ENCODE peak calls at places on chromosomes 7 and 10, in five cellular contexts. One of them, this sample, is unnamed.

GRCh38 chr10:117268907-117269306 is 28.0 kb downstream of the SLC18A2 start:
- DNase-seq in neural crest cell: no peak
- DNase-seq in AG09309: no peak
- DNase-seq in kidney epithelial cell: no peak
- DNase-seq in transverse colon: no peak
- DNase-seq in this sample: no peak

GRCh38 chr7:155861480-155861868 is 49.2 kb upstream of the SHH start:
- DNase-seq in neural crest cell: no peak
- DNase-seq in kidney epithelial cell: no peak
- DNase-seq in transverse colon: no peak
- DNase-seq in AG09309: no peak
- DNase-seq in this sample: no peak

GRCh38 chr10:122688293-122688989 is 11.2 kb downstream of the C10orf120 start:
- DNase-seq in kidney epithelial cell: no peak
- DNase-seq in neural crest cell: no peak
- DNase-seq in AG09309: no peak
- DNase-seq in transverse colon: no peak
- DNase-seq in this sample: no peak

GRCh38 chr10:14405076-14406065 is 74.6 kb upstream of the FRMD4A start:
- DNase-seq in AG09309: peak; percentile 90
- DNase-seq in neural crest cell: no peak
- DNase-seq in transverse colon: no peak
- DNase-seq in kidney epithelial cell: no peak
- DNase-seq in this sample: no peak

GRCh38 chr10:91907914-91908357 is 1.4 kb downstream of the FGFBP3 start:
- DNase-seq in kidney epithelial cell: no peak
- DNase-seq in AG09309: no peak
- DNase-seq in neural crest cell: no peak
- DNase-seq in transverse colon: no peak
- DNase-seq in this sample: no peak

GRCh38 chr7:126723966-126724544 is 528.7 kb downstream of the GRM8 start:
- DNase-seq in transverse colon: no peak
- DNase-seq in kidney epithelial cell: no peak
- DNase-seq in AG09309: no peak
- DNase-seq in neural crest cell: no peak
- DNase-seq in this sample: no peak

GRCh38 chr10:70499829-70500167 is 21.2 kb downstream of the PALD1 start:
- DNase-seq in kidney epithelial cell: no peak
- DNase-seq in AG09309: no peak
- DNase-seq in neural crest cell: no peak
- DNase-seq in transverse colon: no peak
- DNase-seq in this sample: no peak

GRCh38 chr10:31698169-31698890 is 230.3 kb downstream of the ARHGAP12 start:
- DNase-seq in kidney epithelial cell: no peak
- DNase-seq in transverse colon: peak; percentile 53
- DNase-seq in AG09309: peak; percentile 86
- DNase-seq in neural crest cell: no peak
- DNase-seq in this sample: no peak

GRCh38 chr10:3740157-3740871 is 44.7 kb downstream of the KLF6 start:
- DNase-seq in AG09309: peak; percentile 55
- DNase-seq in transverse colon: no peak
- DNase-seq in neural crest cell: no peak
- DNase-seq in kidney epithelial cell: peak; percentile 94
- DNase-seq in this sample: no peak

GRCh38 chr7:66523409-66523808 is 105.3 kb upstream of the KCTD7 start:
- DNase-seq in kidney epithelial cell: no peak
- DNase-seq in AG09309: no peak
- DNase-seq in transverse colon: no peak
- DNase-seq in neural crest cell: no peak
- DNase-seq in this sample: no peak

GRCh38 chr10:79209831-79210230 is 137.4 kb upstream of the PPIF start:
- DNase-seq in kidney epithelial cell: no peak
- DNase-seq in neural crest cell: no peak
- DNase-seq in transverse colon: no peak
- DNase-seq in AG09309: no peak
- DNase-seq in this sample: no peak

GRCh38 chr10:5479481-5480161 is 19.7 kb downstream of the CALML5 start:
- DNase-seq in AG09309: no peak
- DNase-seq in transverse colon: no peak
- DNase-seq in kidney epithelial cell: no peak
- DNase-seq in neural crest cell: no peak
- DNase-seq in this sample: no peak

GRCh38 chr10:17685227-17685840 is 41.4 kb downstream of the STAM start:
- DNase-seq in kidney epithelial cell: no peak
- DNase-seq in AG09309: no peak
- DNase-seq in transverse colon: no peak
- DNase-seq in neural crest cell: no peak
- DNase-seq in this sample: no peak

GRCh38 chr10:86753056-86753455 is 3.4 kb upstream of the BMPR1A start:
- DNase-seq in kidney epithelial cell: no peak
- DNase-seq in AG09309: no peak
- DNase-seq in neural crest cell: no peak
- DNase-seq in transverse colon: no peak
- DNase-seq in this sample: no peak

GRCh38 chr7:137879357-137880158 is 32.8 kb upstream of the DGKI start:
- DNase-seq in neural crest cell: no peak
- DNase-seq in transverse colon: no peak
- DNase-seq in AG09309: no peak
- DNase-seq in kidney epithelial cell: no peak
- DNase-seq in this sample: no peak

GRCh38 chr7:23020742-23021401 is 6.9 kb upstream of the HYCC1 start:
- DNase-seq in neural crest cell: no peak
- DNase-seq in kidney epithelial cell: no peak
- DNase-seq in transverse colon: no peak
- DNase-seq in AG09309: peak; percentile 71
- DNase-seq in this sample: peak; percentile 11

GRCh38 chr10:60663850-60664249 is 114.4 kb upstream of the CDK1 start:
- DNase-seq in kidney epithelial cell: no peak
- DNase-seq in AG09309: no peak
- DNase-seq in neural crest cell: no peak
- DNase-seq in transverse colon: no peak
- DNase-seq in this sample: no peak

GRCh38 chr7:153005750-153006149 is 246.2 kb downstream of the ACTR3B start:
- DNase-seq in transverse colon: no peak
- DNase-seq in kidney epithelial cell: no peak
- DNase-seq in neural crest cell: no peak
- DNase-seq in AG09309: no peak
- DNase-seq in this sample: no peak

GRCh38 chr7:133053321-133053891 is 28.5 kb downstream of the CHCHD3 start:
- DNase-seq in transverse colon: no peak
- DNase-seq in AG09309: peak; percentile 76
- DNase-seq in kidney epithelial cell: peak; percentile 86
- DNase-seq in neural crest cell: no peak
- DNase-seq in this sample: no peak

GRCh38 chr10:98172495-98172894 is 38.0 kb downstream of the R3HCC1L start:
- DNase-seq in transverse colon: no peak
- DNase-seq in AG09309: no peak
- DNase-seq in kidney epithelial cell: no peak
- DNase-seq in neural crest cell: no peak
- DNase-seq in this sample: no peak

GRCh38 chr7:7701513-7701912 is 16.9 kb downstream of the RPA3 start:
- DNase-seq in AG09309: no peak
- DNase-seq in neural crest cell: no peak
- DNase-seq in kidney epithelial cell: no peak
- DNase-seq in transverse colon: no peak
- DNase-seq in this sample: no peak

GRCh38 chr10:90227786-90228185 is 526.4 kb downstream of the KIF20B start:
- DNase-seq in transverse colon: no peak
- DNase-seq in neural crest cell: no peak
- DNase-seq in kidney epithelial cell: no peak
- DNase-seq in AG09309: no peak
- DNase-seq in this sample: no peak

GRCh38 chr7:73526892-73527821 is 5.1 kb upstream of the BAZ1B start:
- DNase-seq in transverse colon: no peak
- DNase-seq in kidney epithelial cell: no peak
- DNase-seq in AG09309: no peak
- DNase-seq in neural crest cell: no peak
- DNase-seq in this sample: no peak

GRCh38 chr10:13815766-13816165 is 229.0 kb downstream of the PRPF18 start:
- DNase-seq in transverse colon: no peak
- DNase-seq in kidney epithelial cell: peak; percentile 37
- DNase-seq in neural crest cell: no peak
- DNase-seq in AG09309: no peak
- DNase-seq in this sample: no peak

GRCh38 chr10:127872011-127872741 is 20.6 kb downstream of the CLRN3 start:
- DNase-seq in kidney epithelial cell: no peak
- DNase-seq in transverse colon: no peak
- DNase-seq in neural crest cell: no peak
- DNase-seq in AG09309: no peak
- DNase-seq in this sample: no peak

GRCh38 chr7:151836927-151837205 is 40.0 kb downstream of the PRKAG2 start:
- DNase-seq in kidney epithelial cell: no peak
- DNase-seq in transverse colon: no peak
- DNase-seq in neural crest cell: no peak
- DNase-seq in AG09309: no peak
- DNase-seq in this sample: no peak

GRCh38 chr10:62817120-62817762 is 1.1 kb upstream of the EGR2 start:
- DNase-seq in AG09309: no peak
- DNase-seq in neural crest cell: peak; percentile 26
- DNase-seq in transverse colon: peak; percentile 58
- DNase-seq in kidney epithelial cell: no peak
- DNase-seq in this sample: peak; percentile 57

GRCh38 chr10:86260564-86260963 is 106.0 kb downstream of the GRID1 start:
- DNase-seq in neural crest cell: no peak
- DNase-seq in AG09309: no peak
- DNase-seq in kidney epithelial cell: no peak
- DNase-seq in transverse colon: no peak
- DNase-seq in this sample: no peak

GRCh38 chr10:10517866-10518265 is 499.8 kb upstream of the CELF2 start:
- DNase-seq in transverse colon: no peak
- DNase-seq in kidney epithelial cell: no peak
- DNase-seq in neural crest cell: no peak
- DNase-seq in AG09309: no peak
- DNase-seq in this sample: no peak

GRCh38 chr10:131824371-131825149 is 76.2 kb upstream of the PPP2R2D start:
- DNase-seq in kidney epithelial cell: no peak
- DNase-seq in AG09309: no peak
- DNase-seq in neural crest cell: no peak
- DNase-seq in transverse colon: no peak
- DNase-seq in this sample: no peak

GRCh38 chr7:156947120-156947843 is 2.2 kb upstream of the NOM1 start:
- DNase-seq in transverse colon: no peak
- DNase-seq in AG09309: no peak
- DNase-seq in kidney epithelial cell: no peak
- DNase-seq in neural crest cell: no peak
- DNase-seq in this sample: no peak

GRCh38 chr10:110793128-110793812 is 78.5 kb upstream of the PDCD4 start:
- DNase-seq in neural crest cell: no peak
- DNase-seq in transverse colon: no peak
- DNase-seq in kidney epithelial cell: no peak
- DNase-seq in AG09309: no peak
- DNase-seq in this sample: no peak

GRCh38 chr7:46630031-46630430 is 709.0 kb upstream of the IGFBP3 start:
- DNase-seq in AG09309: no peak
- DNase-seq in kidney epithelial cell: no peak
- DNase-seq in transverse colon: no peak
- DNase-seq in neural crest cell: no peak
- DNase-seq in this sample: no peak

GRCh38 chr10:29109700-29110099 is 179.2 kb upstream of the LYZL1 start:
- DNase-seq in AG09309: no peak
- DNase-seq in neural crest cell: no peak
- DNase-seq in kidney epithelial cell: no peak
- DNase-seq in transverse colon: no peak
- DNase-seq in this sample: no peak
- TF ChIP-seq CTCF in AG09309: no peak
- TF ChIP-seq CTCF in neural crest cell: no peak
- TF ChIP-seq CTCF in kidney epithelial cell: no peak
- TF ChIP-seq CTCF in transverse colon: no peak
- TF ChIP-seq CTCF in this sample: no peak

GRCh38 chr7:92740134-92740533 is 96.2 kb downstream of the CDK6 start:
- DNase-seq in transverse colon: no peak
- DNase-seq in AG09309: no peak
- DNase-seq in kidney epithelial cell: no peak
- DNase-seq in neural crest cell: no peak
- DNase-seq in this sample: no peak
- TF ChIP-seq CTCF in transverse colon: no peak
- TF ChIP-seq CTCF in AG09309: no peak
- TF ChIP-seq CTCF in kidney epithelial cell: no peak
- TF ChIP-seq CTCF in neural crest cell: no peak
- TF ChIP-seq CTCF in this sample: no peak

DNA sequence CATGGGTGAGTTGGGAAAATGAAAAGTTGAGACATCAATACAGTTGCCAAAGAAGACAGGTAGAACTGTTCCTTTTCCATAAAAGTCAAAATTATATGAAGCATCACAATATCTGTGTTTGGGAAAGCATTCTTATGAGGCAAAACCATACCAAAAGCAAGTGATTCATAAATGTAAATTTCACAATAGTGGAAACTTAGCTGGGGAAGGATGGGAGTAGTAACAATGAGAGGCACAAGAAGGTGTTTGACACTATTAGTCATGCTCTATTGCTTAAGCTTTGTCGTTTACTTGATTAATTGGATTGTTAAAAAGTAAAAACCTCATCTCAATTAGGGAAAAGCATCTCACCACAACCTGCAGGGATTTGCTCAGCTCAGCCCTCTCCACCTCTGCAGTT is 240.2 kb downstream of the C7orf25 start:
- DNase-seq in kidney epithelial cell: no peak
- DNase-seq in transverse colon: no peak
- DNase-seq in neural crest cell: no peak
- DNase-seq in AG09309: peak; percentile 55
- DNase-seq in this sample: no peak
- TF ChIP-seq CTCF in kidney epithelial cell: no peak
- TF ChIP-seq CTCF in transverse colon: no peak
- TF ChIP-seq CTCF in neural crest cell: no peak
- TF ChIP-seq CTCF in AG09309: no peak
- TF ChIP-seq CTCF in this sample: no peak

DNA sequence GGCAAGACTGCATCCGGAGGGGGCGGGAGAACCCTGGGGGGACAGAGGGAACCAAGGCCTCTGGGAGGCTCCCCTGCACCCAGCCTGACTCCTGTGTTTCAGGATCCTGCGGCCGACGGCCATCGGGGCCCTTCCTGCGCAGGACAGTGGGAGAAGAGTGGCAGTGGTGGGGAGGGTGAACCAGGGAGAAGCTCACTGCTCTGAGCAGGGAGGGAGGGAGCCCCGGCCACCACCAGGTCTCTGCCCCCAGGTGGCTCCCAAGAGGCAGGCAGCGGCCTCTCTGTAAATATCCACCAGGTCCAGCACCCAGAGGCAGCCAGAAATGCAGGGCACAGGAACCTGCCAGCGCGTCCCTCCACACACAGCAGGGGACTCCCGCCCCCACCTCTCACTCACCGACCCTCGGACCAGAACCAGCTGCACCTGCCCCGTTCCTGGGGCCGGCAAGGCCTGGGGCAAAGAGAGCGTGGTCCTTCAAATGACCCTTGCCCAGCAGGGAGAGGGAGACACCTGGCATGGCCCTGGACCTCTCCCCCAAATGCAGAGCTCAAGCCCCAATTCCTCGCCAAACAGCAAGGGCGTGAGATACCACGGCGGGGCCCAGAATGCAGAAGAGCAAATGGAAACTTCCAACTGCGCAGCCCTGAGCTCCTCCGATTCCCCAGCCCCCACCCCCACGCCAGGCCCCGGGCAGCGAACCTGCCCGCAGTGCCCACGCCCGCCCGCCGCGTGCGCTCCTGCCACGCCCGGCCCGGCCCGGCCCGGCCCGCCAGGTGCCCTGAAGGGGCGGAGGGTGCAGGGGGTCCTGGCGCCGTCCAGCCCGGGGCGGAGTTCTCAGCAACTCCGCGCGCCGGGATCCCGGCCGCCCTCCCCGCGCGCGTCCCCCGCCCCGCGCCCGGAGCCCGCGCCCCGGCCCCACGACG is 805 bp downstream of the RASGEF1A start:
- DNase-seq in transverse colon: peak; percentile 14
- DNase-seq in kidney epithelial cell: no peak
- DNase-seq in neural crest cell: no peak
- DNase-seq in AG09309: no peak
- DNase-seq in this sample: peak; percentile 80
- TF ChIP-seq CTCF in transverse colon: peak; percentile 6
- TF ChIP-seq CTCF in kidney epithelial cell: peak; percentile 58
- TF ChIP-seq CTCF in neural crest cell: no peak
- TF ChIP-seq CTCF in AG09309: no peak
- TF ChIP-seq CTCF in this sample: peak; percentile 65